ENCODE peak calls at places on chromosomes 1 and 21, in eight cellular contexts. One of them, this sample, is unnamed. For H3K4me1, the result is how much of the 10 kb centered on the place peaks cover.

GRCh38 chr1:77430966-77431735 is 149.3 kb downstream of the AK5 start:
- DNase-seq in cardiac muscle cell: peak
- DNase-seq in left ventricle myocardium inferior: no peak
- DNase-seq in naive thymus-derived CD4-positive, alpha-beta T cell: peak
- DNase-seq in IMR-90: peak
- DNase-seq in H1: no peak
- DNase-seq in endodermal cell: no peak
- DNase-seq in tibial artery: no peak
- DNase-seq in this sample: no peak

GRCh38 chr1:113072141-113072756 is 749 bp upstream of the LRIG2 start:
- DNase-seq in left ventricle myocardium inferior: no peak
- DNase-seq in endodermal cell: no peak
- DNase-seq in H1: no peak
- DNase-seq in cardiac muscle cell: no peak
- DNase-seq in tibial artery: no peak
- DNase-seq in naive thymus-derived CD4-positive, alpha-beta T cell: no peak
- DNase-seq in IMR-90: no peak
- DNase-seq in this sample: no peak

GRCh38 chr1:97791251-97791650 is 129.6 kb downstream of the DPYD start:
- DNase-seq in naive thymus-derived CD4-positive, alpha-beta T cell: no peak
- DNase-seq in H1: no peak
- DNase-seq in tibial artery: no peak
- DNase-seq in IMR-90: no peak
- DNase-seq in left ventricle myocardium inferior: no peak
- DNase-seq in cardiac muscle cell: no peak
- DNase-seq in endodermal cell: no peak
- DNase-seq in this sample: no peak

GRCh38 chr21:42223826-42224575 is 5.1 kb downstream of the ABCG1 start:
- DNase-seq in naive thymus-derived CD4-positive, alpha-beta T cell: no peak
- DNase-seq in left ventricle myocardium inferior: no peak
- DNase-seq in IMR-90: no peak
- DNase-seq in tibial artery: no peak
- DNase-seq in cardiac muscle cell: no peak
- DNase-seq in endodermal cell: no peak
- DNase-seq in H1: no peak
- DNase-seq in this sample: no peak

GRCh38 chr1:195714248-195714647 is 894.0 kb downstream of the KCNT2 start:
- DNase-seq in naive thymus-derived CD4-positive, alpha-beta T cell: no peak
- DNase-seq in H1: no peak
- DNase-seq in endodermal cell: no peak
- DNase-seq in IMR-90: peak
- DNase-seq in tibial artery: no peak
- DNase-seq in left ventricle myocardium inferior: no peak
- DNase-seq in cardiac muscle cell: peak
- DNase-seq in this sample: no peak

GRCh38 chr1:240653030-240653429 is 41.1 kb upstream of the GREM2 start:
- DNase-seq in cardiac muscle cell: no peak
- DNase-seq in IMR-90: no peak
- DNase-seq in H1: no peak
- DNase-seq in endodermal cell: no peak
- DNase-seq in left ventricle myocardium inferior: no peak
- DNase-seq in naive thymus-derived CD4-positive, alpha-beta T cell: no peak
- DNase-seq in tibial artery: no peak
- DNase-seq in this sample: no peak

GRCh38 chr21:43797925-43798715 is 8.7 kb downstream of the RRP1 start:
- DNase-seq in endodermal cell: no peak
- DNase-seq in left ventricle myocardium inferior: no peak
- DNase-seq in H1: no peak
- DNase-seq in IMR-90: no peak
- DNase-seq in naive thymus-derived CD4-positive, alpha-beta T cell: no peak
- DNase-seq in cardiac muscle cell: no peak
- DNase-seq in tibial artery: no peak
- DNase-seq in this sample: no peak

GRCh38 chr1:228161866-228162265 is 3.7 kb upstream of the IBA57 start:
- DNase-seq in naive thymus-derived CD4-positive, alpha-beta T cell: no peak
- DNase-seq in endodermal cell: no peak
- DNase-seq in IMR-90: no peak
- DNase-seq in tibial artery: no peak
- DNase-seq in H1: no peak
- DNase-seq in left ventricle myocardium inferior: no peak
- DNase-seq in cardiac muscle cell: no peak
- DNase-seq in this sample: no peak

GRCh38 chr1:241356519-241357365 is at the start of gene RGS7:
- DNase-seq in naive thymus-derived CD4-positive, alpha-beta T cell: no peak
- DNase-seq in tibial artery: no peak
- DNase-seq in H1: no peak
- DNase-seq in IMR-90: peak
- DNase-seq in left ventricle myocardium inferior: peak
- DNase-seq in endodermal cell: peak
- DNase-seq in cardiac muscle cell: peak
- DNase-seq in this sample: peak

GRCh38 chr21:34734696-34735095 is 65.9 kb downstream of the CLIC6 start:
- DNase-seq in IMR-90: no peak
- DNase-seq in naive thymus-derived CD4-positive, alpha-beta T cell: no peak
- DNase-seq in endodermal cell: no peak
- DNase-seq in cardiac muscle cell: no peak
- DNase-seq in left ventricle myocardium inferior: no peak
- DNase-seq in tibial artery: peak
- DNase-seq in H1: no peak
- DNase-seq in this sample: no peak

GRCh38 chr1:92934395-92935378 is 26.6 kb downstream of the DIPK1A start:
- DNase-seq in tibial artery: no peak
- DNase-seq in left ventricle myocardium inferior: peak
- DNase-seq in IMR-90: peak
- DNase-seq in naive thymus-derived CD4-positive, alpha-beta T cell: no peak
- DNase-seq in endodermal cell: no peak
- DNase-seq in cardiac muscle cell: peak
- DNase-seq in H1: no peak
- DNase-seq in this sample: peak

GRCh38 chr1:52629021-52629643 is 3.8 kb upstream of the SHISAL2A start:
- DNase-seq in H1: no peak
- DNase-seq in endodermal cell: no peak
- DNase-seq in IMR-90: peak
- DNase-seq in left ventricle myocardium inferior: no peak
- DNase-seq in cardiac muscle cell: no peak
- DNase-seq in tibial artery: no peak
- DNase-seq in naive thymus-derived CD4-positive, alpha-beta T cell: no peak
- DNase-seq in this sample: peak

GRCh38 chr1:10253755-10254154 is 43.4 kb downstream of the KIF1B start:
- DNase-seq in endodermal cell: no peak
- DNase-seq in IMR-90: peak
- DNase-seq in cardiac muscle cell: peak
- DNase-seq in H1: no peak
- DNase-seq in tibial artery: no peak
- DNase-seq in left ventricle myocardium inferior: no peak
- DNase-seq in naive thymus-derived CD4-positive, alpha-beta T cell: no peak
- DNase-seq in this sample: no peak

GRCh38 chr1:157992031-157992568 is 1.3 kb upstream of the KIRREL1 start:
- DNase-seq in cardiac muscle cell: peak
- DNase-seq in IMR-90: peak
- DNase-seq in left ventricle myocardium inferior: peak
- DNase-seq in tibial artery: peak
- DNase-seq in H1: no peak
- DNase-seq in endodermal cell: peak
- DNase-seq in naive thymus-derived CD4-positive, alpha-beta T cell: peak
- DNase-seq in this sample: peak

GRCh38 chr1:52179073-52179472 is 37.2 kb downstream of the ZFYVE9 start:
- DNase-seq in H1: no peak
- DNase-seq in tibial artery: no peak
- DNase-seq in IMR-90: no peak
- DNase-seq in left ventricle myocardium inferior: no peak
- DNase-seq in endodermal cell: no peak
- DNase-seq in cardiac muscle cell: no peak
- DNase-seq in naive thymus-derived CD4-positive, alpha-beta T cell: no peak
- DNase-seq in this sample: no peak

GRCh38 chr21:44892536-44893277 is 19.2 kb upstream of the PTTG1IP start:
- DNase-seq in left ventricle myocardium inferior: peak
- DNase-seq in IMR-90: peak
- DNase-seq in cardiac muscle cell: peak
- DNase-seq in H1: no peak
- DNase-seq in endodermal cell: peak
- DNase-seq in naive thymus-derived CD4-positive, alpha-beta T cell: peak
- DNase-seq in tibial artery: no peak
- DNase-seq in this sample: peak

GRCh38 chr21:44893948-44894656 is 20.6 kb upstream of the PTTG1IP start:
- DNase-seq in tibial artery: no peak
- DNase-seq in naive thymus-derived CD4-positive, alpha-beta T cell: no peak
- DNase-seq in endodermal cell: no peak
- DNase-seq in cardiac muscle cell: no peak
- DNase-seq in IMR-90: no peak
- DNase-seq in H1: no peak
- DNase-seq in left ventricle myocardium inferior: no peak
- DNase-seq in this sample: no peak

GRCh38 chr21:44894687-44895302 is 21.3 kb upstream of the PTTG1IP start:
- DNase-seq in IMR-90: no peak
- DNase-seq in H1: no peak
- DNase-seq in endodermal cell: no peak
- DNase-seq in tibial artery: no peak
- DNase-seq in left ventricle myocardium inferior: peak
- DNase-seq in cardiac muscle cell: no peak
- DNase-seq in naive thymus-derived CD4-positive, alpha-beta T cell: no peak
- DNase-seq in this sample: no peak

GRCh38 chr21:44892095-44892494 is 18.6 kb upstream of the PTTG1IP start:
- DNase-seq in left ventricle myocardium inferior: no peak
- DNase-seq in IMR-90: no peak
- DNase-seq in endodermal cell: no peak
- DNase-seq in cardiac muscle cell: peak
- DNase-seq in naive thymus-derived CD4-positive, alpha-beta T cell: no peak
- DNase-seq in tibial artery: no peak
- DNase-seq in H1: no peak
- DNase-seq in this sample: peak

GRCh38 chr21:44893278-44893556 is 19.7 kb upstream of the PTTG1IP start:
- DNase-seq in naive thymus-derived CD4-positive, alpha-beta T cell: no peak
- DNase-seq in left ventricle myocardium inferior: no peak
- DNase-seq in IMR-90: no peak
- DNase-seq in cardiac muscle cell: no peak
- DNase-seq in endodermal cell: no peak
- DNase-seq in H1: no peak
- DNase-seq in tibial artery: no peak
- DNase-seq in this sample: no peak
- H3K4me1 ChIP-seq in naive thymus-derived CD4-positive, alpha-beta T cell: under half
- H3K4me1 ChIP-seq in left ventricle myocardium inferior: under half
- H3K4me1 ChIP-seq in IMR-90: under half
- H3K4me1 ChIP-seq in cardiac muscle cell: under half
- H3K4me1 ChIP-seq in endodermal cell: under half
- H3K4me1 ChIP-seq in H1: under half
- H3K4me1 ChIP-seq in tibial artery: under half
- H3K4me1 ChIP-seq in this sample: half or more

GRCh38 chr1:107252271-107252670 is 111.4 kb downstream of the NTNG1 start:
- DNase-seq in left ventricle myocardium inferior: no peak
- DNase-seq in IMR-90: no peak
- DNase-seq in tibial artery: no peak
- DNase-seq in cardiac muscle cell: no peak
- DNase-seq in naive thymus-derived CD4-positive, alpha-beta T cell: no peak
- DNase-seq in H1: no peak
- DNase-seq in endodermal cell: no peak
- DNase-seq in this sample: no peak

GRCh38 chr1:107251839-107252238 is 111.0 kb downstream of the NTNG1 start:
- DNase-seq in left ventricle myocardium inferior: no peak
- DNase-seq in naive thymus-derived CD4-positive, alpha-beta T cell: no peak
- DNase-seq in cardiac muscle cell: no peak
- DNase-seq in H1: no peak
- DNase-seq in endodermal cell: no peak
- DNase-seq in tibial artery: no peak
- DNase-seq in IMR-90: no peak
- DNase-seq in this sample: no peak

GRCh38 chr1:107247679-107248078 is 106.8 kb downstream of the NTNG1 start:
- DNase-seq in H1: no peak
- DNase-seq in left ventricle myocardium inferior: no peak
- DNase-seq in IMR-90: no peak
- DNase-seq in endodermal cell: no peak
- DNase-seq in naive thymus-derived CD4-positive, alpha-beta T cell: no peak
- DNase-seq in tibial artery: no peak
- DNase-seq in cardiac muscle cell: no peak
- DNase-seq in this sample: no peak

GRCh38 chr1:107251083-107251482 is 110.2 kb downstream of the NTNG1 start:
- DNase-seq in H1: no peak
- DNase-seq in cardiac muscle cell: no peak
- DNase-seq in endodermal cell: no peak
- DNase-seq in naive thymus-derived CD4-positive, alpha-beta T cell: no peak
- DNase-seq in IMR-90: no peak
- DNase-seq in left ventricle myocardium inferior: no peak
- DNase-seq in tibial artery: no peak
- DNase-seq in this sample: no peak

GRCh38 chr1:107250169-107250568 is 109.3 kb downstream of the NTNG1 start:
- DNase-seq in H1: no peak
- DNase-seq in IMR-90: no peak
- DNase-seq in endodermal cell: peak
- DNase-seq in naive thymus-derived CD4-positive, alpha-beta T cell: no peak
- DNase-seq in tibial artery: no peak
- DNase-seq in left ventricle myocardium inferior: no peak
- DNase-seq in cardiac muscle cell: no peak
- DNase-seq in this sample: no peak
- H3K4me1 ChIP-seq in H1: under half
- H3K4me1 ChIP-seq in IMR-90: under half
- H3K4me1 ChIP-seq in endodermal cell: under half
- H3K4me1 ChIP-seq in naive thymus-derived CD4-positive, alpha-beta T cell: under half
- H3K4me1 ChIP-seq in tibial artery: under half
- H3K4me1 ChIP-seq in left ventricle myocardium inferior: under half
- H3K4me1 ChIP-seq in cardiac muscle cell: under half
- H3K4me1 ChIP-seq in this sample: under half

GRCh38 chr1:232682248-232682647 is 52.3 kb upstream of the SIPA1L2 start:
- DNase-seq in left ventricle myocardium inferior: no peak
- DNase-seq in endodermal cell: no peak
- DNase-seq in IMR-90: no peak
- DNase-seq in H1: no peak
- DNase-seq in cardiac muscle cell: no peak
- DNase-seq in naive thymus-derived CD4-positive, alpha-beta T cell: no peak
- DNase-seq in tibial artery: no peak
- DNase-seq in this sample: no peak
- H3K4me1 ChIP-seq in left ventricle myocardium inferior: under half
- H3K4me1 ChIP-seq in endodermal cell: under half
- H3K4me1 ChIP-seq in IMR-90: under half
- H3K4me1 ChIP-seq in H1: under half
- H3K4me1 ChIP-seq in cardiac muscle cell: under half
- H3K4me1 ChIP-seq in naive thymus-derived CD4-positive, alpha-beta T cell: under half
- H3K4me1 ChIP-seq in tibial artery: under half
- H3K4me1 ChIP-seq in this sample: under half

DNA sequence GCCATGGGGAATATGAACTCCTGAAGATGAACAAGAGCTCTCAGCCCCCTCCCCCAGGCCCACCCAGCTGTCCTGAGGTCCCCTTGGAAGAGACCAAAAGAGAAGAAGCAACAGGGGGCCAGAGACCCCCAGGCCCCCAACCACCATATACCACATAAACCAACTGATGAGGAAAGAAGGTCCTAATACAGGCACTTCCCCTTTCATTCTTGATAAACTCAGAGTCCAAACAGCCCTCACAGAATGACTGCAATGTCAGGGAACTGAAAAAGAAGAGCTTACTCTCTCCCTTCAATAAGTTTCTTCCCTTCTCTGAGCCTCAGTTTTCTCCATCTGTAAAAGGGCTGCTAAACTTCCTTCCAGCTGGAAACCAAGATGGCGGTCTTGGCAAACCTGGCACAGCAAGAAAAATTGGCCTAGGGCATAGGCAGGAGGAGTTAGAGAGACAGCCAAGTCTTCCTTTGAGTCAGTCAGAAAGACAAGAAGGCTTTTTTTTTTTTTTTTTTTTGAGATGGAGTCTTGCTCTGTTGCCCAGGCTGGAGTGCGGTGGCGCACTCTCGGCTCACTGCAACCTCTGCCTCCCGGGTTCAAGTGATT is 90.5 kb downstream of the VWA5B1 start:
- DNase-seq in cardiac muscle cell: no peak
- DNase-seq in left ventricle myocardium inferior: no peak
- DNase-seq in endodermal cell: no peak
- DNase-seq in H1: no peak
- DNase-seq in tibial artery: no peak
- DNase-seq in IMR-90: no peak
- DNase-seq in naive thymus-derived CD4-positive, alpha-beta T cell: no peak
- DNase-seq in this sample: no peak
- H3K4me1 ChIP-seq in cardiac muscle cell: under half
- H3K4me1 ChIP-seq in left ventricle myocardium inferior: under half
- H3K4me1 ChIP-seq in endodermal cell: under half
- H3K4me1 ChIP-seq in H1: under half
- H3K4me1 ChIP-seq in tibial artery: under half
- H3K4me1 ChIP-seq in IMR-90: under half
- H3K4me1 ChIP-seq in naive thymus-derived CD4-positive, alpha-beta T cell: under half
- H3K4me1 ChIP-seq in this sample: under half

This sample was measured in SJSA1.